ENCODE peak calls at places on chromosomes 3 and 15, in four cellular contexts. G, C, E and I are unnamed samples.

GRCh38 chr3:47227678-47228077 is 54.9 kb downstream of the KIF9 start:
- DNase-seq in G (no peak), E (no peak), C (peak), I (no peak)

GRCh38 chr15:94582368-94582767 is 351.0 kb downstream of the MCTP2 start:
- DNase-seq in C (no peak), G (no peak), E (peak), I (no peak)

GRCh38 chr15:86834115-86834863 is 754.6 kb downstream of the AGBL1 start:
- DNase-seq in E (no peak), G (no peak), C (no peak), I (no peak)

GRCh38 chr3:194572944-194573491 is 60.2 kb downstream of the TMEM44 start:
- DNase-seq in C (no peak), E (no peak), G (no peak), I (no peak)

GRCh38 chr15:41521614-41522013 is 8.0 kb upstream of the LTK start:
- DNase-seq in G (no peak), E (no peak), C (no peak), I (no peak)

GRCh38 chr3:126128504-126129407 is 44.8 kb upstream of the SLC41A3 start:
- DNase-seq in C (peak), E (peak), G (no peak), I (no peak)

GRCh38 chr3:47337656-47338055 is 43.2 kb upstream of the PTPN23 start:
- DNase-seq in G (no peak), C (no peak), E (no peak), I (no peak)

GRCh38 chr15:37056894-37057205 is 43.5 kb downstream of the MEIS2 start:
- DNase-seq in E (no peak), C (no peak), G (no peak), I (no peak)

GRCh38 chr3:22431334-22431733 is 680.3 kb upstream of the ZNF385D start:
- DNase-seq in E (no peak), C (no peak), G (no peak), I (no peak)

GRCh38 chr3:41915353-41915752 is 46.5 kb downstream of the ULK4 start:
- DNase-seq in G (no peak), E (no peak), C (no peak), I (no peak)

GRCh38 chr15:100338971-100339444 is 2.8 kb downstream of the ADAMTS17 start:
- DNase-seq in G (peak), C (no peak), E (peak), I (peak)

GRCh38 chr3:17136251-17136721 is 251.5 kb downstream of the PLCL2 start:
- DNase-seq in C (no peak), E (no peak), G (no peak), I (no peak)

GRCh38 chr3:139676634-139677197 is 1.1 kb downstream of the NMNAT3 start:
- DNase-seq in G (no peak), E (no peak), C (no peak), I (no peak)

DNA sequence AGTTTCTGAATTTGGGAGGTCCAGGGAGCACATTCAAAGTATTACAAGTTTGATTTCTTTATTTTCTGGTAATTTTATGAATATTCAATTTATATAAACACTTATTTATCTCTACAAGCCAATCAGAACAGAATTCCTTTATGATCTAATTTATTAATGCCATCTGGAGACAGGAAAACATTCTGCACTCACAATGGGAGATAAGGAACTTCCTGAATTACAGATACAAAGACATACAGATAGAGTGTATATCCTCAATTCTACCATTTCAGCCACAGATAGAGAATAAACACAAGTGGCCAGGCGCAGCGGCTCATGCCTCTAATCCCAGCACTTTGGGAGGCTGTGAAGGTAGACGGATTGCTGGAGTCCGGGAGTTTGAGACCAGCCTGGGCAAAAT is 86.0 kb downstream of the IQCH start:
- DNase-seq in G (no peak), C (no peak), E (no peak), I (no peak)
- TF ChIP-seq CTCF in G (no peak), C (no peak), E (no peak), I (no peak)

GRCh38 chr3:40452057-40452456 is 5.1 kb upstream of the RPL14 start:
- DNase-seq in C (no peak), E (no peak), G (no peak), I (no peak)
- H3K4me3 ChIP-seq in C (peak), E (peak), G (no peak), I (peak)

GRCh38 chr3:174863488-174863887 is 4.4 kb downstream of the NAALADL2 start:
- DNase-seq in C (no peak), G (no peak), E (no peak), I (no peak)

GRCh38 chr3:174862666-174863065 is 3.5 kb downstream of the NAALADL2 start:
- DNase-seq in C (no peak), E (no peak), G (no peak), I (no peak)

GRCh38 chr3:174859109-174859735 is at the start of gene NAALADL2:
- DNase-seq in E (peak), C (no peak), G (no peak), I (no peak)

GRCh38 chr3:174859756-174860155 is 622 bp downstream of the NAALADL2 start:
- DNase-seq in E (no peak), C (no peak), G (no peak), I (no peak)

GRCh38 chr3:174862101-174862500 is 3.0 kb downstream of the NAALADL2 start:
- DNase-seq in G (no peak), C (no peak), E (peak), I (no peak)
- TF ChIP-seq CTCF in G (no peak), C (peak), E (peak), I (peak)

GRCh38 chr15:63040954-63041353 is 1.6 kb upstream of the TPM1 start:
- DNase-seq in C (no peak), E (no peak), G (no peak), I (no peak)

GRCh38 chr15:63041982-63042878 is at the start of gene TPM1:
- DNase-seq in E (peak), C (peak), G (peak), I (peak)

GRCh38 chr15:63040509-63040908 is 2.0 kb upstream of the TPM1 start:
- DNase-seq in E (no peak), C (no peak), G (no peak), I (no peak)

GRCh38 chr15:63042879-63043340 is 363 bp downstream of the TPM1 start:
- DNase-seq in G (no peak), C (no peak), E (peak), I (no peak)

GRCh38 chr15:63041402-63041977 is 1.1 kb upstream of the TPM1 start:
- DNase-seq in E (no peak), G (no peak), C (no peak), I (no peak)
- H3K4me3 ChIP-seq in E (peak), G (no peak), C (peak), I (peak)

GRCh38 chr3:53846851-53847155 is 435 bp downstream of the IL17RB start:
- DNase-seq in C (no peak), E (no peak), G (no peak), I (no peak)

GRCh38 chr3:53846134-53846850 is at the start of the genes CHDH and IL17RB:
- DNase-seq in C (peak), G (no peak), E (peak), I (no peak)

GRCh38 chr3:53844262-53845102 is 1.7 kb downstream of the CHDH start:
- DNase-seq in G (no peak), E (peak), C (no peak), I (no peak)

GRCh38 chr3:53845881-53846133 is 412 bp downstream of the CHDH start:
- DNase-seq in E (no peak), C (no peak), G (no peak), I (no peak)

GRCh38 chr3:53845103-53845880 is 927 bp downstream of the CHDH start:
- DNase-seq in C (peak), E (peak), G (peak), I (no peak)
- TF ChIP-seq CTCF in C (peak), E (no peak), G (peak), I (peak)

DNA sequence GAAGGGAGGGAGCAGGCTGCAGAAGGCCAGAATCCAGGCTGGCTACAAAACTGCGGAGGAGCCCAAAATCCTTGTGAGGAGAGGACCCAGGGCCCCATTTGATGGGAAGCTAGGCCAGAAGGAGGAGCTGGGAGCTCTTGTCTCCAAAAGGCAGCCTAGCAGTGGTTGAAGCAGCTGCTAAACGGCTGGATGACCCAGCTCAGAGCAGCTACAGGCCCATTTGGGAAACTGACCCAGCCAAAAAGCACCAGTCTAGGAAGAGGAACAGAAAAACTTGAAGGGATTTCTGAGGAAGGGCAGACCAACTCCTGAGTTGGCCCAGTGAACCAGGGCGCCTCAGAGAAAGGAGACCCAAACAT is 1.1 kb upstream of the RAB43 start:
- DNase-seq in C (no peak), G (peak), E (peak), I (no peak)
- H3K4me3 ChIP-seq in C (peak), G (no peak), E (no peak), I (no peak)

GRCh38 chr3:48765376-48765775 is 48.4 kb upstream of the IP6K2 start:
- DNase-seq in G (peak), E (no peak), C (no peak), I (no peak)
- TF ChIP-seq CTCF in G (no peak), E (peak), C (no peak), I (no peak)